ENCODE peak calls at places on chromosomes 4 and X, in eight cellular contexts. B is neural crest cell, R is MM.1S, T is astrocyte of the spinal cord, Z is tibial artery, D is mammary epithelial cell, S is OCI-LY7, U is ovary. W is an unnamed sample.
A peak's percentile ranks its signal among the peaks of the same experiment; 100 is the strongest.

GRCh38 chr4:120870279-120870673 is 52.2 kb downstream of the PRDM5 start:
- DNase-seq in B (no peak), R (no peak), T (no peak), Z (no peak), D (no peak), S (peak; percentile 50), U (no peak), W (no peak)

GRCh38 chr4:7732263-7732662 is 207.4 kb downstream of the AFAP1 start:
- DNase-seq in B (no peak), R (no peak), T (no peak), Z (no peak), D (no peak), S (no peak), U (no peak), W (no peak)

GRCh38 chrX:107646736-107647135 is 18.4 kb downstream of the PRPS1 start:
- DNase-seq in B (no peak), R (no peak), T (no peak), Z (no peak), D (no peak), S (peak; percentile 2), U (no peak), W (no peak)

GRCh38 chrX:15619053-15619772 is 18.5 kb upstream of the ACE2 start:
- DNase-seq in B (no peak), R (no peak), T (peak; percentile 38), Z (no peak), D (peak; percentile 93), S (no peak), U (no peak), W (peak; percentile 5)

GRCh38 chr4:40059362-40059761 is 2.7 kb downstream of the N4BP2 start:
- DNase-seq in B (no peak), R (no peak), T (no peak), Z (no peak), D (no peak), S (no peak), U (no peak), W (no peak)

GRCh38 chrX:108036298-108036973 is 8.4 kb upstream of the VSIG1 start:
- DNase-seq in B (no peak), R (no peak), T (peak; percentile 81), Z (no peak), D (peak; percentile 85), S (no peak), U (no peak), W (peak; percentile 83)

GRCh38 chrX:11472381-11472780 is 179.2 kb downstream of the AMELX start:
- DNase-seq in B (no peak), R (no peak), T (peak; percentile 32), Z (no peak), D (no peak), S (no peak), U (no peak), W (no peak)

GRCh38 chrX:121958886-121959285 is 911.5 kb downstream of the GLUD2 start:
- DNase-seq in B (no peak), R (no peak), T (peak; percentile 4), Z (no peak), D (peak; percentile 57), S (no peak), U (no peak), W (peak; percentile 23)

GRCh38 chr4:44446801-44447562 is 1.6 kb downstream of the KCTD8 start:
- DNase-seq in B (no peak), R (no peak), T (no peak), Z (no peak), D (no peak), S (no peak), U (peak; percentile 34), W (no peak)

GRCh38 chr4:182806259-182807252 is 110.6 kb downstream of the DCTD start:
- DNase-seq in B (peak; percentile 95), R (peak; percentile 85), T (peak; percentile 73), Z (peak; percentile 55), D (peak; percentile 51), S (peak; percentile 37), U (peak; percentile 85), W (peak; percentile 74)

GRCh38 chrX:4674028-4674782 is 960.8 kb upstream of the PRKX start:
- DNase-seq in B (no peak), R (no peak), T (no peak), Z (no peak), D (peak; percentile 64), S (no peak), U (no peak), W (no peak)

GRCh38 chrX:148649145-148649645 is 148.8 kb downstream of the AFF2 start:
- DNase-seq in B (no peak), R (no peak), T (peak; percentile 18), Z (no peak), D (peak; percentile 11), S (no peak), U (no peak), W (no peak)

GRCh38 chr4:37447886-37448285 is 203.3 kb downstream of the NWD2 start:
- DNase-seq in B (no peak), R (no peak), T (no peak), Z (no peak), D (no peak), S (no peak), U (no peak), W (no peak)

GRCh38 chr4:8148785-8149435 is 9.7 kb downstream of the ABLIM2 start:
- DNase-seq in B (no peak), R (no peak), T (no peak), Z (no peak), D (no peak), S (no peak), U (no peak), W (no peak)

GRCh38 chr4:167838686-167839085 is 253.7 kb upstream of the ANXA10 start:
- DNase-seq in B (no peak), R (no peak), T (peak; percentile 16), Z (no peak), D (no peak), S (no peak), U (no peak), W (peak; percentile 78)

GRCh38 chrX:40329616-40330015 is 231.9 kb upstream of the BCOR start:
- DNase-seq in B (no peak), R (no peak), T (no peak), Z (no peak), D (no peak), S (no peak), U (no peak), W (no peak)

GRCh38 chr4:123406862-123407261 is 10.3 kb downstream of the SPRY1 start:
- DNase-seq in B (no peak), R (no peak), T (no peak), Z (no peak), D (no peak), S (no peak), U (no peak), W (no peak)

GRCh38 chr4:3193531-3194203 is 55.3 kb upstream of the MSANTD1 start:
- DNase-seq in B (no peak), R (no peak), T (peak; percentile 17), Z (no peak), D (no peak), S (peak; percentile 16), U (no peak), W (peak; percentile 52)

GRCh38 chrX:76148011-76148665 is 24.7 kb upstream of the PBDC1 start:
- DNase-seq in B (no peak), R (peak; percentile 16), T (peak; percentile 46), Z (no peak), D (peak; percentile 53), S (peak; percentile 34), U (no peak), W (peak; percentile 32)

GRCh38 chr4:78704981-78705757 is 71.0 kb upstream of the BMP2K start:
- DNase-seq in B (no peak), R (no peak), T (peak; percentile 70), Z (no peak), D (peak; percentile 58), S (no peak), U (no peak), W (peak; percentile 76)

GRCh38 chr4:183444953-183445543 is 612 bp downstream of the CDKN2AIP start:
- DNase-seq in B (peak; percentile 35), R (peak; percentile 61), T (no peak), Z (peak; percentile 27), D (no peak), S (peak; percentile 75), U (no peak), W (peak; percentile 12)

GRCh38 chrX:34918091-34918736 is 24.4 kb upstream of the FAM47B start:
- DNase-seq in B (no peak), R (no peak), T (peak; percentile 54), Z (no peak), D (peak; percentile 62), S (no peak), U (no peak), W (peak; percentile 66)

GRCh38 chr4:155371432-155372043 is 5.2 kb downstream of the MAP9 start:
- DNase-seq in B (no peak), R (peak; percentile 56), T (peak; percentile 37), Z (no peak), D (peak; percentile 5), S (peak; percentile 54), U (no peak), W (peak; percentile 59)

DNA sequence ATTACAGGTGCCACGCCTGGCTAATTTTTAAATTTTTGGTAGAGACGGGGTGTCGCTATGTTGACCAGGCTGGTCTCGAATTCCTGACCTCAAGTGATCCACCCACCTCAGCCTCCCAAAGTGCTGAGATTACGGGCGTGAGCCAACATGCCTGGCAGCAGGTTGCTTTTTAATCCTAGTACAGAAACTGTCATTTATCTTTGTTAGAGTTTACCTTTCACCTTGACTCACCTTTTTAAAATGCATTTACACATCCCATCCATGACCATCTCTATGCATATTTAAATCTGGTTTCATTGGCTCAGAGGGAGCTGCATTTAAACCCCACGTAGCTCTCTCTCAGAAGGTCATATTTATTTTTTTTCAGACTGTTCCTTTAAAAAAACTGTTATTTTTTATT is 31.9 kb downstream of the SLC16A2 start:
- DNase-seq in B (no peak), R (no peak), T (no peak), Z (no peak), D (peak; percentile 51), S (no peak), U (no peak), W (no peak)
- TF ChIP-seq CTCF in B (no peak), R (no peak), T (no peak), Z (no peak), D (no peak), S (no peak), U (no peak), W (no peak)

GRCh38 chr4:13881880-13882279 is 254.4 kb upstream of the BOD1L1 start:
- DNase-seq in B (no peak), R (no peak), T (no peak), Z (no peak), D (no peak), S (no peak), U (no peak), W (peak; percentile 47)
- TF ChIP-seq CTCF in B (no peak), R (peak; percentile 10), T (peak; percentile 37), Z (peak; percentile 10), D (no peak), S (no peak), U (no peak), W (peak; percentile 48)

GRCh38 chr4:133145758-133146157 is 3.3 kb upstream of the PCDH10 start:
- DNase-seq in B (no peak), R (no peak), T (no peak), Z (no peak), D (no peak), S (no peak), U (no peak), W (no peak)
- TF ChIP-seq CTCF in B (no peak), R (no peak), T (peak; percentile 24), Z (no peak), D (no peak), S (no peak), U (no peak), W (peak; percentile 13)

DNA sequence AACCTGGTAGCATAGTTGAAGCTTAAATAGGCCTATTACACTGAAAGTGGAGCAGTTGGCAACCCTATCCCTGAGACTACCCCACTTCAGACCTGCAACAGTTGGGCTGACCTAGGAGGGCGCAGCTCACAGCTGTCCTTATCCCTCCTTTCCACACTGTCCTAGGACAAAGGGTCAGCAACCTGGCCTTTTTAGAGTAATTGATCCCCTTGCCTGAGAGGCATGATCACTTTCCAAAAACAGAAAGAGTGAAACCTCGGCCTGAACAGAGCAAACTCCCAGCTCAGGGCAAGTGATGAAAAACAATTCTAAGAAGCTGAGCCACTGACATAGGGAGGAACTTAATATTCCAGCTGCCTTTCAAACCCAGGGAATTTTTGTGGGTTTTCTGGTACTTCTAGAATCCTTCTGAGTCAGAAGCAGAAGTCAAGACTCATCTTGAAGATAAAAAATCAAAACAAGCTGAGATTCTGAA is 94.9 kb upstream of the MYOZ2 start:
- DNase-seq in B (no peak), R (no peak), T (peak; percentile 89), Z (no peak), D (peak; percentile 83), S (no peak), U (no peak), W (peak; percentile 93)
- TF ChIP-seq CTCF in B (no peak), R (no peak), T (no peak), Z (no peak), D (no peak), S (no peak), U (no peak), W (no peak)